ENCODE peak calls at places on chromosomes 12 and 14, in six cellular contexts. Z, Y, X, G, U and S are unnamed samples.

GRCh38 chr14:103127356-103127755 is 4.1 kb downstream of the TNFAIP2 start:
- DNase-seq in Z (no peak), Y (peak), X (no peak), G (no peak), U (no peak), S (no peak)

GRCh38 chr12:106369624-106370346 is 12.2 kb downstream of the POLR3B start:
- DNase-seq in Z (no peak), Y (no peak), X (peak), G (no peak), U (no peak), S (no peak)

GRCh38 chr14:67583711-67584644 is 16.1 kb downstream of the PIGH start:
- DNase-seq in Z (no peak), Y (no peak), X (peak), G (no peak), U (no peak), S (no peak)

GRCh38 chr12:105766029-105766428 is 372.7 kb downstream of the NUAK1 start:
- DNase-seq in Z (no peak), Y (no peak), X (no peak), G (no peak), U (no peak), S (no peak)

GRCh38 chr14:88327497-88327896 is 4.4 kb upstream of the KCNK10 start:
- DNase-seq in Z (no peak), Y (no peak), X (no peak), G (no peak), U (no peak), S (no peak)

GRCh38 chr12:113136128-113136989 is 798 bp upstream of the RASAL1 start:
- DNase-seq in Z (peak), Y (no peak), X (peak), G (no peak), U (peak), S (peak)

GRCh38 chr14:66662374-66662773 is 154.4 kb downstream of the GPHN start:
- DNase-seq in Z (no peak), Y (no peak), X (peak), G (no peak), U (no peak), S (no peak)

GRCh38 chr14:72876021-72876709 is 17.7 kb downstream of the DPF3 start:
- DNase-seq in Z (no peak), Y (no peak), X (no peak), G (no peak), U (no peak), S (no peak)

GRCh38 chr12:80129895-80130535 is 30.7 kb downstream of the OTOGL start:
- DNase-seq in Z (no peak), Y (no peak), X (peak), G (no peak), U (no peak), S (no peak)

GRCh38 chr12:109653896-109654295 is 59.7 kb upstream of the FAM222A start:
- DNase-seq in Z (no peak), Y (no peak), X (no peak), G (no peak), U (no peak), S (no peak)

GRCh38 chr14:35818346-35819115 is 7.6 kb upstream of the BRMS1L start:
- DNase-seq in Z (no peak), Y (no peak), X (peak), G (no peak), U (no peak), S (no peak)

GRCh38 chr12:78002878-78003277 is 172.2 kb downstream of the NAV3 start:
- DNase-seq in Z (no peak), Y (no peak), X (peak), G (no peak), U (no peak), S (no peak)

GRCh38 chr12:96387981-96388380 is 12.3 kb downstream of the CDK17 start:
- DNase-seq in Z (no peak), Y (no peak), X (no peak), G (no peak), U (no peak), S (no peak)

GRCh38 chr12:96392397-96392796 is 7.8 kb downstream of the CDK17 start:
- DNase-seq in Z (no peak), Y (no peak), X (peak), G (no peak), U (no peak), S (no peak)

GRCh38 chr12:96383371-96383770 is 16.9 kb downstream of the CDK17 start:
- DNase-seq in Z (no peak), Y (no peak), X (no peak), G (no peak), U (no peak), S (no peak)

GRCh38 chr12:96383991-96384390 is 16.2 kb downstream of the CDK17 start:
- DNase-seq in Z (no peak), Y (no peak), X (peak), G (no peak), U (no peak), S (no peak)

GRCh38 chr12:96386794-96387193 is 13.4 kb downstream of the CDK17 start:
- DNase-seq in Z (no peak), Y (no peak), X (no peak), G (no peak), U (no peak), S (no peak)
- H3K27ac ChIP-seq in Z (no peak), Y (no peak), X (no peak), G (no peak), U (no peak), S (no peak)

DNA sequence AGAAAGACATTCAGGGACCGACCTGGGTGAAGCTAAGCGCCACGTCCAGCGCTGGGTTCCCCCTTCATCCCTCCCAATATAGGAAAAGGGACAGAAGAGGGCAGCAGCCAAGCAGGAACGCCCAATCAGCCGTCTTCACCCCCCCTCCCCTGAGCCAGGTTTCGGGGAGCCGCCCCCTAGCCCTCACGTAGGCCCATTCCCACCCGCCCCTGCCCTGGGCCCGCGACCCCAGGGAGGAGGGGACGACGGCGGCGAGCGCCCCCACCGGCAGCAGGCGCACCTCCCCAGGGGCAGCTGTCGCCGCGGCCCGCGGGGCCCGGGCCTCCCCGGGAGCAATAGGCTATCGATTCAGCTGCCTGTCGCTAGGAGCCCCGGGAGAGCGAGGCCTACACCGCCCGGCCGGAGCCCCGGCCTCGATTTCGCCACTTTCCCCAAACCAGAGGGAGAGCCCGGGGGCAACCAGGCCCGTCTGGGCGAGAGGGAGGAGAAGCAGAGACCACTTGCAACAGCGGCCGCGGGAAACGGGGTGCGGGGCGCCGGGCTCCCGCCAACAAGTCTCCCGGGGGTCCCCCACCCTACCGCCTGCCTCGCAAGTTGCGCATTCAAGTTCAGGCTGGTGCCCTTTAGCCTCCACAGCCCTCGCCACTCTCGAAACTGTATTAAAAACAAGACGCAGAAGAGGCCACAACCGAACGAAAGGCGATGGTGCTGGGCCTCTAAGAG is 1.3 kb downstream of the DCAF5 start:
- DNase-seq in Z (peak), Y (peak), X (peak), G (peak), U (peak), S (peak)
- H3K27ac ChIP-seq in Z (peak), Y (peak), X (peak), G (no peak), U (peak), S (peak)

GRCh38 chr12:16158018-16158417 is 119.5 kb downstream of the SLC15A5 start:
- DNase-seq in Z (no peak), Y (no peak), X (no peak), G (no peak), U (no peak), S (no peak)
- H3K27ac ChIP-seq in Z (no peak), Y (no peak), X (no peak), G (no peak), U (no peak), S (no peak)

DNA sequence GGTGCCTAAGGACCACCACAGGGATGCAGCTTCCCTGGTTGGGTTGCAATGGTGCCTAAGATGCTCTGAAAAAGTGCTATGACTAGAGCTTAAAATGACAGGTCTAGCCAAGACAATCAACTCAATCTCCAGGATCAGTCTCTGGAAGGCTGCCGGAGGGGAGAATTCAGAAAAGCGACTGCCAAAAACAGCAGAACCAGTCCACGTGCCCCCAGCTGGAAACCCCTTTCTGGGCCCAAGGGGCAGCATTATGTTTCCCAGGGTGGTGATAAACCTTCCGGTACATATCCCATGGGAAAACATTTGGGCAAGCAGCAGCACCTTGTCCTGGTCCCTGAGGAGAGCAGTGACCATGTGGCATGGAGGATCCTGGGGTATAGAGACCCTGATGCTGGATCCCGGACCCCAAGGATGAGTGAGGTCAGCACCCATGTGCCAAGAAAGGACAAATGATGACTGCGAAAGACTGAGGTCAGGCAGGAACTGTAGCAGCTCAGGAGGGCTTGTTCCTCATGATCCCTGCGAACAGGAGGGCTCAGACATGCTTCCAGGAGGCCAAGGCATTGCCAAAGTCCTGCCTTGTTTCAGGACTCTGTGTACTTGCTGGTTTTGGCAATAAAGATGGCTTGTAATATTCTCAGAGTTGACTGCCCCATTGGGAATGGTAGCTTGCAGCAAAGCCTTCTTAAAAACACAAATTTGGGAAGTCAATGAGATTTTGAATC is 49.9 kb upstream of the LTBP2 start:
- DNase-seq in Z (no peak), Y (peak), X (no peak), G (no peak), U (no peak), S (no peak)
- H3K27ac ChIP-seq in Z (no peak), Y (no peak), X (no peak), G (no peak), U (no peak), S (no peak)

DNA sequence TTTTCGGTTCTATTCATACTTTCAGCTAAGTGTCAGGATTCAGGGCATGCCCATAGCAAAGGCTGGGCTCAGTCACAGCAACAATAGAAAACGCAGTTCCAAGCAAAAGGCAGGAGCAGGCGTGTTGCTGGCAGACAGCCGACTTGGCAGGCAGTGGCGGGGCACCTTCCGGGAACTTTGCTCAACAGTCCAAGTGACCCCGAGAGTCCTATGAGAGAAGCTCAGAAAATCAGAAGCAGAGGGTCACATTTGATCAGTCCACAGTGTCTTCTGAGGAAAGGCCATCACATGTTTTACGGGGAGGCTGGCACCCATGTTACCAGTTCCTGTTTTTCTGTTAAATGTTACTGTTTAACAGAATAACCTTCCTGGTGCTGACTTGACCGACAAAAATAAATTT is 115.0 kb downstream of the DACT1 start:
- DNase-seq in Z (peak), Y (peak), X (peak), G (no peak), U (peak), S (peak)
- H3K27ac ChIP-seq in Z (peak), Y (no peak), X (no peak), G (no peak), U (peak), S (peak)

GRCh38 chr14:94388896-94389469 is 581 bp upstream of the SERPINA1 start:
- DNase-seq in Z (no peak), Y (no peak), X (no peak), G (no peak), U (no peak), S (no peak)
- H3K27ac ChIP-seq in Z (no peak), Y (no peak), X (no peak), G (no peak), U (no peak), S (no peak)